ENCODE peak calls at places on chromosomes 7 and 10, in ten cellular contexts. V is H9, W is HCT116, Z is fibroblast of lung, Q is HepG2, M is IMR-90, Y is H1, S is K562, E is endothelial cell of umbilical vein, F is PC-3. D is an unnamed sample. For H4K20me1, the result is how much of the 10 kb centered on the place peaks cover.

GRCh38 chr7:132221356-132221755 is 354.9 kb downstream of the PLXNA4 start:
- DNase-seq in W (no peak), Y (no peak), M (no peak), F (no peak), E (no peak), Z (no peak), Q (no peak), V (no peak), S (no peak), D (no peak)

GRCh38 chr7:17963281-17963680 is 23.0 kb upstream of the SNX13 start:
- DNase-seq in Z (peak), E (no peak), Q (peak), S (no peak), Y (no peak), W (no peak), F (no peak), V (no peak), M (peak), D (no peak)

GRCh38 chr7:151793531-151793935 is 83.4 kb downstream of the PRKAG2 start:
- DNase-seq in E (no peak), Q (no peak), Y (no peak), S (no peak), F (peak), V (no peak), Z (no peak), M (no peak), W (no peak), D (no peak)

GRCh38 chr7:90461216-90461615 is 8.2 kb upstream of the PTTG1IP2 start:
- DNase-seq in F (no peak), W (no peak), E (no peak), S (no peak), M (peak), Z (peak), Q (no peak), V (no peak), Y (no peak), D (no peak)

GRCh38 chr7:94333810-94334209 is 60.9 kb upstream of the COL1A2 start:
- DNase-seq in Z (no peak), E (no peak), Q (no peak), S (no peak), W (peak), Y (no peak), V (no peak), M (peak), F (peak), D (no peak)

GRCh38 chr7:120564145-120564544 is 291.2 kb downstream of the KCND2 start:
- DNase-seq in S (no peak), M (no peak), W (no peak), V (no peak), Y (no peak), E (no peak), Q (no peak), Z (no peak), F (no peak), D (no peak)

GRCh38 chr7:97016392-97017196 is 8.0 kb downstream of the DLX5 start:
- DNase-seq in V (peak), Q (peak), S (no peak), Y (peak), W (no peak), E (no peak), F (peak), Z (no peak), M (no peak), D (no peak)

GRCh38 chr10:83012866-83013265 is 1126.4 kb upstream of the GHITM start:
- DNase-seq in Y (no peak), E (no peak), Q (no peak), M (no peak), Z (no peak), W (no peak), S (no peak), V (no peak), F (no peak), D (no peak)

GRCh38 chr10:102067091-102067916 is 2.2 kb downstream of the HPS6 start:
- DNase-seq in S (no peak), Z (no peak), F (no peak), E (no peak), Y (no peak), V (no peak), W (no peak), Q (no peak), M (no peak), D (no peak)

GRCh38 chr10:84818956-84819355 is 490.6 kb downstream of the CCSER2 start:
- DNase-seq in Q (no peak), F (no peak), Z (no peak), Y (no peak), W (no peak), M (no peak), E (no peak), V (no peak), S (no peak), D (no peak)

GRCh38 chr7:130667593-130668257 is 823 bp downstream of the COPG2 start:
- DNase-seq in Q (no peak), Z (peak), F (no peak), E (peak), S (no peak), V (no peak), M (peak), W (no peak), Y (no peak), D (no peak)

GRCh38 chr10:32377458-32378370 is 30.8 kb upstream of the EPC1 start:
- DNase-seq in W (peak), Q (peak), Z (peak), S (peak), F (peak), V (no peak), Y (no peak), M (peak), E (peak), D (peak)

GRCh38 chr10:123202526-123202925 is 48.3 kb downstream of the BUB3 start:
- DNase-seq in E (no peak), W (no peak), S (no peak), M (no peak), Q (no peak), Z (no peak), F (no peak), Y (no peak), V (no peak), D (no peak)

DNA sequence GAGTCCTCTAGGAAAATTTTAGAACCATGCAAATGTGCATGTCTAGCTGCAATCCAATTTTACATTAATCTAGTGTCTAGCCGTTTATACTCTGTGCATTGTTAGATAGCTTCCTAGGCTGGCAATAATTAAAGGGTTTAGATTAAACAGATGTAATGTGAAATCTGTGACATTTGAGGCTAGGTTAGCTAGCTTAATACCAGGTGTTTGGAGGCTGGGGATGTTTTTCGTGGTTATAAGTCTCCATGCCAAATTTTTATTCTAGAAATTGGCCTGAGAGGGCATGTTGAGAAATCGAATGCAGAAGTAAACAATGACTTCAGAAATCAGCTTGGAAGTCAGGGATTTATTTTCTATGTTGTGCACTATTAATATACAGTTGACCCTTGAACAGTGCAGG is 94.2 kb downstream of the ST7 start:
- DNase-seq in Q (no peak), Z (peak), F (no peak), E (no peak), M (peak), S (no peak), W (no peak), V (no peak), Y (no peak), D (no peak)
- H4K20me1 ChIP-seq in Q (under half), Z (under half), F (under half), E (under half), M (under half), S (under half), W (under half), V (under half), Y (under half), D (under half)

DNA sequence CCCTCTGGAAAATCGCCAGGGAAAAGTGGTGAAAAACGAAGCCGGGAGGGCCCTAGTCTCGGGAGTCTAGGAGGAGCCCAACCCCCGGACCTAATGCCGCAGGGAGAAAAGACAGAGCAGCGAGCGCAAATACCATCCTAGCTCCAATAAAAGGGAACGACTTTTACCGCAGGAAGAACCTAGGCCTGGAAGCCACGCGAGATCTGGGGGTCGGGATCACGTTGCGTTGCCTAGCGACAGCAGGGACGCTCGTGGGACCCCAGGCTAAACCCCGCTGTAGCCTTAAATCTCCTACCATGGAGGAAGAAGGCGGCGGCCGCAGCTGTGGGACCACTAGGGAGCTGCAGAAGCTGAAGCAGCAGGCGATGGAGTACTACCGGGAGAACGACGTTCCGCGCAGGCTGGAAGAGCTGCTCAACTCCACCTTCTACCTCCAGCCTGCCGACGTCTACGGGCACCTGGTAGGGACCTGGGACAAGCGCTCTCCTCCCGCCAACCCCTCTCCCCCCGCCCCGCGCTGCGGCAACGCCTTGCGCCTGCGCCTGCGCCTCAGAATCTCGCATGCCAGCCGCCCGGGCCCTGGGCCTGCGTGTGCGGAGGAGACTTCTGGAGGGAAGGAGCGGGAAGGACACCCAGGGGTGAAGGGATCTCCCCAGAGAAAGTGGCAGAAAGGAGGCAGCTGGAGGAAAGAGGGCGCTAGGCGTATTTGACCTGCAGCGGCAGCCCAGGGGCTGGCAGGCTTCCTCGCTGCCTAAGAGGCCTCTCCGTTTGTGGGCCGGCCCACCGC is at the start of gene ENO4:
- DNase-seq in Z (peak), Q (peak), F (peak), S (no peak), V (peak), M (peak), E (peak), W (peak), Y (peak), D (no peak)
- H2AFZ ChIP-seq in Z (peak), Q (no peak), F (peak), S (no peak), V (no peak), M (peak), E (peak), W (peak), Y (peak), D (no peak)

GRCh38 chr10:87927091-87927490 is 63.7 kb downstream of the PTEN start:
- DNase-seq in M (no peak), W (no peak), Z (no peak), Y (no peak), V (no peak), F (no peak), S (no peak), E (peak), Q (no peak), D (no peak)
- H4K20me1 ChIP-seq in M (half or more), W (under half), Z (under half), Y (under half), V (under half), F (under half), S (under half), E (under half), Q (under half), D (under half)

GRCh38 chr10:63553473-63553872 is 32.3 kb downstream of the REEP3 start:
- DNase-seq in F (peak), V (no peak), M (peak), Q (no peak), W (peak), Z (peak), E (no peak), S (no peak), Y (no peak), D (no peak)

GRCh38 chr10:63554666-63555065 is 33.5 kb downstream of the REEP3 start:
- DNase-seq in W (peak), F (peak), Y (no peak), M (peak), Z (peak), E (peak), V (no peak), S (no peak), Q (no peak), D (peak)

GRCh38 chr10:63553031-63553430 is 31.8 kb downstream of the REEP3 start:
- DNase-seq in Y (no peak), Q (no peak), F (peak), V (no peak), W (peak), E (no peak), M (peak), Z (peak), S (no peak), D (no peak)

GRCh38 chr10:63558132-63558784 is 37.1 kb downstream of the REEP3 start:
- DNase-seq in Z (no peak), S (no peak), W (no peak), M (no peak), F (no peak), E (no peak), Q (no peak), V (no peak), Y (no peak), D (no peak)

DNA sequence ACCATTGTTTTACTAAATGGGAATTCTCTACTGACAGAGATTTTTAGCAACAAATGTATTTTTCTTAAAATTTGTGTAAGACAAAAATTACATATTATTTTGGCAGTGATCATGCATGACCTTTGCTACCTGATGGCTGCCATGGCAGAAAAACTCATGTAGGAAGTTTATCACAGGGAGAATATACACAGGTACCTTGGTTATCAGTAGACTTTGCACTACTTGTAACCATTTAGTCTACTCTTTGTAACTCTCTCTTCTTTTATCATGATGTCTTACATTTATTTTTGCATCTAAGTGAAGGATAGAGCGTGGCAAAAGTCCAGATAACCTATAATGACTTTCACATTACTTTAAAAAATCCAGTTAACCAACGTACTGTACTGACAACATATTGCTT is 34.1 kb downstream of the REEP3 start:
- DNase-seq in Y (no peak), S (no peak), F (no peak), V (no peak), Q (no peak), W (no peak), E (no peak), M (no peak), Z (no peak), D (no peak)
- H2AFZ ChIP-seq in Y (no peak), S (no peak), F (no peak), V (no peak), Q (no peak), W (no peak), E (no peak), M (no peak), Z (no peak), D (no peak)

GRCh38 chr7:1889556-1890181 is 219.6 kb downstream of the ELFN1 start:
- DNase-seq in E (no peak), V (no peak), F (peak), Q (no peak), W (no peak), M (peak), Y (no peak), S (no peak), Z (peak), D (no peak)

GRCh38 chr7:1887251-1887650 is 217.2 kb downstream of the ELFN1 start:
- DNase-seq in E (no peak), Q (no peak), Y (no peak), S (no peak), V (no peak), W (no peak), M (no peak), Z (no peak), F (no peak), D (no peak)

GRCh38 chr7:1888425-1888824 is 218.3 kb downstream of the ELFN1 start:
- DNase-seq in F (no peak), V (no peak), Y (no peak), W (no peak), Z (no peak), S (no peak), Q (no peak), M (no peak), E (no peak), D (no peak)

GRCh38 chr7:1890289-1891235 is 220.5 kb downstream of the ELFN1 start:
- DNase-seq in F (no peak), E (no peak), W (no peak), V (no peak), M (no peak), S (no peak), Q (no peak), Z (no peak), Y (no peak), D (no peak)

GRCh38 chr7:1889091-1889490 is 219.0 kb downstream of the ELFN1 start:
- DNase-seq in V (no peak), W (no peak), E (no peak), F (no peak), Y (no peak), M (no peak), Z (no peak), S (no peak), Q (no peak), D (no peak)
- H4K20me1 ChIP-seq in V (under half), W (under half), E (under half), F (under half), Y (under half), M (under half), Z (under half), S (under half), Q (under half), D (under half)

GRCh38 chr7:6290345-6290744 is 17.9 kb upstream of the CYTH3 start:
- DNase-seq in E (no peak), S (no peak), V (no peak), Y (no peak), F (peak), Z (no peak), M (peak), Q (no peak), W (no peak), D (no peak)
- H2AFZ ChIP-seq in E (no peak), S (peak), V (no peak), Y (peak), F (peak), Z (no peak), M (peak), Q (peak), W (peak), D (no peak)

GRCh38 chr7:137772748-137773147 is 74.0 kb downstream of the DGKI start:
- DNase-seq in E (peak), Z (peak), W (no peak), S (no peak), F (peak), V (no peak), Q (no peak), Y (no peak), M (peak), D (no peak)
- H4K20me1 ChIP-seq in E (under half), Z (under half), W (under half), S (under half), F (under half), V (under half), Q (under half), Y (under half), M (under half), D (under half)

DNA sequence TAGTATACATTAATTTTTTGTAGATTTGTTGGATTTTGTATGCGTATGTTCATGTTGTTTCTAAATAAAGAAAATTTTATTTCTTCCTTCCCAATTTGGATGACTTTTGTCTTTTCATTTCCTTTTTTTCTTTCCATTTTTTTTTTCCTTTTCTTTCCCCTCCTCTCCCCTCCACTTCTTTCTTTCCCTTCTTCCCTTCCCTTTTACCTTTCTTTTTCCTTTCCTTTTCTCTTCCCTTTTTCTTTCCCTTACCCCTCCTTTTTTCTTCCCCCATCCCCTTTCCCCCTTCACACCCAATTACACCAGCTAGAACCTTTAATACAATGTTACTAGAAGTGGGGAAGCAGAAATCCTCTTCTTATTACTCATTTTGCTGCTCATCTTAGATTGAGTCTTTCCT is 6.0 kb downstream of the KIF20B start:
- DNase-seq in Z (no peak), S (no peak), Y (no peak), V (no peak), W (no peak), M (no peak), E (no peak), Q (no peak), F (no peak), D (no peak)
- H2AFZ ChIP-seq in Z (peak), S (no peak), Y (no peak), V (no peak), W (no peak), M (no peak), E (peak), Q (no peak), F (no peak), D (no peak)

GRCh38 chr7:5367661-5368060 is 56.0 kb downstream of the TNRC18 start:
- DNase-seq in V (peak), Z (no peak), M (no peak), F (no peak), Y (no peak), Q (no peak), W (no peak), E (no peak), S (peak), D (no peak)
- H4K20me1 ChIP-seq in V (under half), Z (under half), M (half or more), F (under half), Y (under half), Q (half or more), W (under half), E (under half), S (under half), D (under half)

GRCh38 chr10:107427021-107427420 is 262.5 kb upstream of the SORCS1 start:
- DNase-seq in Y (no peak), V (no peak), Q (no peak), E (no peak), W (no peak), M (no peak), S (no peak), F (no peak), Z (no peak), D (no peak)
- H2AFZ ChIP-seq in Y (no peak), V (no peak), Q (no peak), E (no peak), W (no peak), M (no peak), S (no peak), F (no peak), Z (no peak), D (no peak)

D was measured in OCI-LY7.